ENCODE peak calls at places on chromosome 4, in four cellular contexts. V, W, J and O are unnamed samples.
A peak's percentile ranks its signal among the peaks of the same experiment; 100 is the strongest.

GRCh38 chr4:155889036-155889793 is 14.3 kb upstream of the TDO2 start:
- DNase-seq in V (no peak), W (no peak), J (no peak), O (peak; percentile 85)

GRCh38 chr4:186695392-186695791 is 28.3 kb downstream of the FAT1 start:
- DNase-seq in V (no peak), W (no peak), J (no peak), O (no peak)

GRCh38 chr4:24888475-24888874 is 24.4 kb downstream of the CCDC149 start:
- DNase-seq in V (no peak), W (no peak), J (no peak), O (no peak)

GRCh38 chr4:121740796-121741409 is 24.1 kb downstream of the SMIM43 start:
- DNase-seq in V (no peak), W (no peak), J (no peak), O (no peak)

GRCh38 chr4:124144302-124144701 is 568.2 kb downstream of the ANKRD50 start:
- DNase-seq in V (no peak), W (no peak), J (no peak), O (peak; percentile 61)

GRCh38 chr4:89509708-89510269 is 202.2 kb upstream of the GPRIN3 start:
- DNase-seq in V (peak; percentile 35), W (peak; percentile 57), J (no peak), O (no peak)

GRCh38 chr4:30616943-30617646 is 103.1 kb upstream of the PCDH7 start:
- DNase-seq in V (no peak), W (no peak), J (no peak), O (no peak)

GRCh38 chr4:10396181-10396580 is 61.0 kb downstream of the ZNF518B start:
- DNase-seq in V (no peak), W (no peak), J (no peak), O (no peak)

GRCh38 chr4:96677499-96677898 is 837.6 kb downstream of the PDHA2 start:
- DNase-seq in V (no peak), W (no peak), J (no peak), O (peak; percentile 5)

GRCh38 chr4:924107-925096 is 7.7 kb downstream of the GAK start:
- DNase-seq in V (peak; percentile 68), W (peak; percentile 83), J (no peak), O (no peak)

GRCh38 chr4:24158031-24158430 is 268.2 kb upstream of the PPARGC1A start:
- DNase-seq in V (no peak), W (no peak), J (no peak), O (no peak)

GRCh38 chr4:54440394-54441223 is 211.5 kb downstream of the PDGFRA start:
- DNase-seq in V (peak; percentile 24), W (no peak), J (no peak), O (no peak)

GRCh38 chr4:145481164-145481941 is at the start of gene SMAD1:
- DNase-seq in V (peak; percentile 55), W (peak; percentile 72), J (no peak), O (peak; percentile 19)

GRCh38 chr4:168683595-168683994 is 186.7 kb downstream of the PALLD start:
- DNase-seq in V (no peak), W (no peak), J (no peak), O (no peak)

GRCh38 chr4:122798101-122798500 is 28.5 kb upstream of the FGF2 start:
- DNase-seq in V (no peak), W (no peak), J (no peak), O (peak; percentile 57)

GRCh38 chr4:51909236-51909703 is 66.3 kb downstream of the DCUN1D4 start:
- DNase-seq in V (no peak), W (no peak), J (no peak), O (no peak)

GRCh38 chr4:82733636-82734035 is 65.0 kb downstream of the SCD5 start:
- DNase-seq in V (no peak), W (no peak), J (no peak), O (peak; percentile 77)

GRCh38 chr4:145001635-145002034 is 96.4 kb downstream of the ANAPC10 start:
- DNase-seq in V (no peak), W (no peak), J (no peak), O (no peak)

GRCh38 chr4:6992728-6993655 is 50.2 kb upstream of the TADA2B start:
- DNase-seq in V (no peak), W (no peak), J (no peak), O (peak; percentile 44)

GRCh38 chr4:185309770-185310169 is 86.0 kb downstream of the LRP2BP start:
- DNase-seq in V (peak; percentile 65), W (peak; percentile 59), J (no peak), O (no peak)

GRCh38 chr4:94000559-94000958 is 172.0 kb downstream of the ATOH1 start:
- DNase-seq in V (no peak), W (no peak), J (no peak), O (no peak)

GRCh38 chr4:108492816-108493595 is 127.4 kb upstream of the RPL34 start:
- DNase-seq in V (no peak), W (peak; percentile 1), J (no peak), O (no peak)

GRCh38 chr4:2352729-2353221 is 65.7 kb downstream of the ZFYVE28 start:
- DNase-seq in V (no peak), W (no peak), J (no peak), O (no peak)

GRCh38 chr4:96170198-96170597 is 330.3 kb downstream of the PDHA2 start:
- DNase-seq in V (peak; percentile 4), W (no peak), J (no peak), O (no peak)

GRCh38 chr4:8325284-8325973 is 55.9 kb downstream of the HTRA3 start:
- DNase-seq in V (no peak), W (no peak), J (no peak), O (no peak)

GRCh38 chr4:186727977-186728519 is 4.4 kb upstream of the FAT1 start:
- DNase-seq in V (no peak), W (no peak), J (no peak), O (no peak)

GRCh38 chr4:109172301-109172700 is 130.2 kb downstream of the COL25A1 start:
- DNase-seq in V (no peak), W (no peak), J (no peak), O (no peak)

GRCh38 chr4:173448103-173448502 is 49.2 kb upstream of the SCRG1 start:
- DNase-seq in V (no peak), W (no peak), J (no peak), O (no peak)

GRCh38 chr4:36582214-36582613 is 300.8 kb downstream of the DTHD1 start:
- DNase-seq in V (no peak), W (no peak), J (no peak), O (no peak)

GRCh38 chr4:53314257-53314656 is 51.6 kb downstream of the SCFD2 start:
- DNase-seq in V (no peak), W (no peak), J (no peak), O (no peak)

GRCh38 chr4:53307819-53308773 is 57.8 kb downstream of the SCFD2 start:
- DNase-seq in V (no peak), W (no peak), J (no peak), O (no peak)

GRCh38 chr4:53309321-53310020 is 56.4 kb downstream of the SCFD2 start:
- DNase-seq in V (no peak), W (no peak), J (no peak), O (no peak)

GRCh38 chr4:53315300-53315699 is 50.6 kb downstream of the SCFD2 start:
- DNase-seq in V (no peak), W (no peak), J (no peak), O (no peak)

GRCh38 chr4:53313510-53313909 is 52.4 kb downstream of the SCFD2 start:
- DNase-seq in V (no peak), W (no peak), J (no peak), O (no peak)
- TF ChIP-seq CTCF in V (no peak), W (no peak), J (no peak), O (no peak)

GRCh38 chr4:159227984-159228383 is 125.1 kb downstream of the RAPGEF2 start:
- DNase-seq in V (no peak), W (no peak), J (no peak), O (peak; percentile 79)
- TF ChIP-seq CTCF in V (no peak), W (no peak), J (no peak), O (no peak)

DNA sequence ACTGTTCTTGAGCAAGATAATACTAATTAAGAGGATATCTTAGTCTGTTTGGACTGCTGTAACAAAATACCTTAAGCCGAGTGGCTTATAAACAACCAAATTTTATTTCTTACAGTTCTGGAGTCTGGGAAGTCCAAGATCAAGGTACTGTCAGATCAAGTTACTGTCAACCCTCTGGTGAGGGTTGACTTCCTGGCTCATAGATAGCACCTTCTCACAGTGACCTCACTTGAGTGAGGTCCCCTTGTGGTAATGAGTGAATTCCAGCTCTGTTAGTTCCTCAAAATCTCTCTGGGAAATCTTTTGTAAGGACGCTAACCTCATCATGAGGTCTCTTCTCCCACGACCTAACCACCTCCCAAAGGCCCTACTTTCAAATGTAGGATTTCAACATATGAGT is 36.9 kb upstream of the ADGRA3 start:
- DNase-seq in V (no peak), W (no peak), J (no peak), O (no peak)
- TF ChIP-seq CTCF in V (no peak), W (no peak), J (no peak), O (no peak)

DNA sequence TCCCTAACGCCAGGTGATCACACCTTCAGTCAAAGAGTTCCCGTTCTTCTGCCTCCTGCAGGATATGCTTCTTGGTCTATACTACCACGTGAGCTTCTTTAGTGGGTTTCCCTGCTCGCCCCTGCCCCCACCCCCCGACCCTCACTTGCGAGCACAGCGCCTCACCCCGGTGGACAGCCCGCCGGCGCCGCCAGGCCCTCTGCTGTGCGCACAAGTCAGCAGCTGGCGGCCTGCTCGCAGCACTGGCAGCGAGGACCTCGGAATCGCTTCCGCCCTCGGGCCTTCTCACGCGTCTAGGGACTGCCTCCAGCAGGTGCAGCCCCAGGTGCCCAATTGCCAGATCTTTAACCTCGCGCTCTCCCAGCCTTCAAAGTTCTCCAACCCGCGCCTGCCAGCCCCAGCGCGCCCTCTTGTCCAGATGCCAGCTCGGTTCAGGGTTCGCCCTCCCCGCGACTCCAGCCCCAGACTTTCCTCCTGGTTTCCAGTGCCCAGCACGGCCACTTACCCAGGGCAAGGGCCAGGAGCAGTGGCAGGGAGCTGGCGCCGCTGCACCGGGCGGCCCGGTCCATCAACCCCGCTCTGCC is 474 bp downstream of the BTC start:
- DNase-seq in V (peak; percentile 10), W (peak; percentile 31), J (no peak), O (no peak)
- TF ChIP-seq CTCF in V (no peak), W (peak; percentile 42), J (no peak), O (peak; percentile 82)

DNA sequence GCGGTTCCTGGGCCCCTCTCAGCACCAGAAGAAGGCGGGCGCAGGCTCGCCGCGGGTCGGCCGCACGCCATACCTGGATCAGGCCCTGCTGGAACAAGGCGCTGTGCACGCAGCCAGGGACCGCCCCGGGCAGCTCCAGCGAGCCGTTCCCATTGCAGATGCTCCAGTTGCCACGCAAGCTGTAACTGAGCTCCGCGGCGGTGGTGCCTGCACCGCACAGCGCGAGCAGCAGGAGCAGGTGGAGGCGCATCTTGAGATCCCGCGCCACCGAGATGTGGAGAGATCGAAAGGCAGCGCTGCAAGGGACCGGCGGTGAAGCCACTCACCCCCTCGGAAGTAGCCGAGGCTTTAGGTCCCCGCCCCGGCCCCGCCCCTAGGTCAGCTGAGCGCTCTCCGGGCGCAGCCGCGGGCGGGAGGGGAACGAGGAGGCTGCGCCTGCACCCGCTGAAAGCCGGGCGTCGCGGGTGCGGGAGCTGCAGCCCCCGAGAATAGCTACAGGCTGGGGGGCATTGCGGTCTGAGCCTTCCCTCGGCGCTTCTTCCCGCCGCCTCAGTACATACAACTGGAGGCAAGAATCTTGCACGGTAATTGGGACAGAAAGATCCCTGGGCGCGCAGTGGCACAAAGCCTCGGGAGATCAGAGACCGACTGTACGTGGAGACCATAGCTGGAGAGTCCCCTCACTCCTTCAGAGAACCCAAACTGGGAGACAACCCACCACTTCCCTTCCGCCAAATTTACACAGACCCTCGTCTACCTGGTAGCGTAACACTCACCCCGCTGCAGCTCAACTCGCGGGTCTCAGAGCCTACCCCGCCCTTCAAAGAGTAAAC is at the start of gene MANBA:
- DNase-seq in V (peak; percentile 97), W (peak; percentile 89), J (peak; percentile 67), O (no peak)
- TF ChIP-seq CTCF in V (peak; percentile 0), W (no peak), J (no peak), O (no peak)

GRCh38 chr4:174763454-174764104 is 65.5 kb downstream of the GLRA3 start:
- DNase-seq in V (no peak), W (peak; percentile 29), J (no peak), O (peak; percentile 35)

GRCh38 chr4:174764105-174764729 is 64.8 kb downstream of the GLRA3 start:
- DNase-seq in V (peak; percentile 22), W (peak; percentile 2), J (no peak), O (peak; percentile 14)
- TF ChIP-seq CTCF in V (peak; percentile 69), W (peak; percentile 53), J (peak; percentile 20), O (peak; percentile 54)